ENCODE peak calls at places on chromosomes 6 and 20, in eight cellular contexts. C, P, U, R, Q, E, K and S are unnamed samples.

GRCh38 chr6:159045826-159046225 is 1.0 kb upstream of the TAGAP start:
- DNase-seq in C (no peak), P (no peak), U (no peak), R (no peak), Q (no peak), E (no peak), K (no peak), S (no peak)

GRCh38 chr20:62405108-62405980 is 1.7 kb downstream of the CABLES2 start:
- DNase-seq in C (no peak), P (peak; percentile 35), U (no peak), R (no peak), Q (peak; percentile 77), E (no peak), K (no peak), S (no peak)

GRCh38 chr6:17493286-17493685 is 99.9 kb downstream of the CAP2 start:
- DNase-seq in C (no peak), P (peak; percentile 69), U (no peak), R (no peak), Q (peak; percentile 11), E (no peak), K (no peak), S (no peak)

GRCh38 chr6:63964347-63964746 is 328.7 kb downstream of the PHF3 start:
- DNase-seq in C (no peak), P (no peak), U (no peak), R (no peak), Q (no peak), E (no peak), K (no peak), S (no peak)

GRCh38 chr20:32749914-32750637 is 6.8 kb upstream of the COMMD7 start:
- DNase-seq in C (no peak), P (no peak), U (no peak), R (no peak), Q (no peak), E (no peak), K (no peak), S (no peak)

GRCh38 chr6:157274116-157274470 is 49.2 kb downstream of the TMEM242 start:
- DNase-seq in C (no peak), P (no peak), U (no peak), R (no peak), Q (no peak), E (no peak), K (no peak), S (no peak)

GRCh38 chr6:24949020-24949569 is 13.3 kb upstream of the RIPOR2 start:
- DNase-seq in C (peak; percentile 21), P (no peak), U (no peak), R (no peak), Q (no peak), E (peak; percentile 23), K (peak; percentile 55), S (no peak)

GRCh38 chr6:107103082-107103481 is 12.2 kb downstream of the BEND3 start:
- DNase-seq in C (no peak), P (no peak), U (no peak), R (no peak), Q (no peak), E (no peak), K (no peak), S (no peak)

GRCh38 chr20:1327827-1328679 is 886 bp downstream of the SDCBP2 start:
- DNase-seq in C (no peak), P (no peak), U (no peak), R (no peak), Q (no peak), E (peak; percentile 46), K (no peak), S (no peak)

GRCh38 chr20:61694666-61695065 is 371.0 kb downstream of the TAF4 start:
- DNase-seq in C (no peak), P (no peak), U (no peak), R (no peak), Q (no peak), E (no peak), K (no peak), S (peak; percentile 24)

GRCh38 chr20:44856847-44857448 is 28.6 kb upstream of the YWHAB start:
- DNase-seq in C (no peak), P (no peak), U (no peak), R (no peak), Q (peak; percentile 33), E (no peak), K (no peak), S (no peak)

GRCh38 chr6:137958809-137959565 is 91.9 kb downstream of the TNFAIP3 start:
- DNase-seq in C (no peak), P (no peak), U (no peak), R (no peak), Q (no peak), E (no peak), K (no peak), S (no peak)

GRCh38 chr6:158219229-158219628 is 51.1 kb downstream of the GTF2H5 start:
- DNase-seq in C (no peak), P (peak; percentile 48), U (no peak), R (no peak), Q (peak; percentile 45), E (peak; percentile 13), K (no peak), S (no peak)

GRCh38 chr6:84422380-84422968 is 195.0 kb upstream of the CEP162 start:
- DNase-seq in C (no peak), P (peak; percentile 82), U (no peak), R (no peak), Q (peak; percentile 64), E (peak; percentile 21), K (no peak), S (no peak)

DNA sequence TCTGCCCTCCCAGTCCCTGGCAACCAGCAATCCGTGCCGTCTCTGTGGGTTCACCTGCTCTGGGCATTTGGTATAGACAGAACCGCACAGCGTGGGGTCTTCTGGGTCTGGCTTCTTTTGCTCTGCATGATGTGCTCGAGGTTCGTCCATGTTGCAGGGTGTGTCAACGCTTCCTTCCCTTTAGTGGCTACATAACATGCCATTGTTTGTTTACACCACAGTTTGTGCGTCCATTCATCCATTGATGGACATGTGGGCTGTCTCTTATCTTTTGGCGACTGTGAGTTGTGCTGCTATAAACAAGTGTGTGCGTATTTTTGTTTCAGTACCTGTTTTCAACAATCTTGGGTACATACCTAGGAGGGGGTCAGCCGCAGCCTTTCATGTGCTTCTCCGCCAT is 149.5 kb upstream of the RPS6KA2 start:
- DNase-seq in C (no peak), P (no peak), U (no peak), R (no peak), Q (no peak), E (no peak), K (no peak), S (no peak)
- H3K27ac ChIP-seq in C (no peak overlapping the region), P (no peak overlapping the region), U (no peak overlapping the region), R (no peak overlapping the region), Q (no peak overlapping the region), E (no peak overlapping the region), K (no peak overlapping the region), S (no peak overlapping the region)

GRCh38 chr6:52540286-52540902 is 36.5 kb downstream of the TRAM2 start:
- DNase-seq in C (no peak), P (no peak), U (no peak), R (no peak), Q (no peak), E (no peak), K (no peak), S (no peak)
- H3K27ac ChIP-seq in C (no peak overlapping the region), P (peak overlapping the region; percentile 90), U (peak overlapping the region; percentile 67), R (no peak overlapping the region), Q (no peak overlapping the region), E (peak overlapping the region; percentile 27), K (no peak overlapping the region), S (no peak overlapping the region)

GRCh38 chr6:162468326-162468725 is 259.2 kb downstream of the PRKN start:
- DNase-seq in C (no peak), P (no peak), U (no peak), R (no peak), Q (no peak), E (no peak), K (no peak), S (no peak)

GRCh38 chr6:162463573-162463972 is 264.0 kb downstream of the PRKN start:
- DNase-seq in C (no peak), P (no peak), U (no peak), R (no peak), Q (no peak), E (no peak), K (no peak), S (no peak)

GRCh38 chr6:162471842-162472241 is 255.7 kb downstream of the PRKN start:
- DNase-seq in C (no peak), P (no peak), U (no peak), R (no peak), Q (no peak), E (no peak), K (no peak), S (no peak)

DNA sequence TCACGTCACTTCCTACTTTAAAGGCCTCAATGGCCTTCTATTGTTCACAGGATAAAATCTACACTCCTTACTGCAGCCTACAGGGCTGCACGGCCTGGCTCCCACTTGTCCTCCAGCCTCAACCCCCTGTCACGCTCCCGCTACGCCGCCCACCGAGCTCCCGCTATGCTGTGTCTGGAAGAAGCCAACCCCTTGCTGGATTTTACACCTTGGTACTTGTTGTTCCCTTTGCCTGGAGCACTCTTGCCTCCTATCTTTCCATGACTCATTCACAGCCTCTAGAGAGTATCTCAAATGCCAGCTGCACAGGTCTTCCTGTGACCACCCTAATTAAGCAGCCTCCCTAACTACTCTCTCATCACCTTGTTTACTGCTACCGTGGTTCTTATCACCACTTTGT is 259.9 kb downstream of the PRKN start:
- DNase-seq in C (no peak), P (no peak), U (no peak), R (no peak), Q (no peak), E (no peak), K (no peak), S (no peak)
- H3K27ac ChIP-seq in C (no peak overlapping the region), P (no peak overlapping the region), U (no peak overlapping the region), R (no peak overlapping the region), Q (no peak overlapping the region), E (no peak overlapping the region), K (no peak overlapping the region), S (no peak overlapping the region)

GRCh38 chr6:155141512-155141911 is 122.3 kb upstream of the CLDN20 start:
- DNase-seq in C (no peak), P (no peak), U (no peak), R (no peak), Q (no peak), E (no peak), K (no peak), S (no peak)

GRCh38 chr6:155146205-155146604 is 117.6 kb upstream of the CLDN20 start:
- DNase-seq in C (no peak), P (no peak), U (no peak), R (no peak), Q (no peak), E (no peak), K (no peak), S (no peak)

GRCh38 chr6:155142163-155142901 is 121.5 kb upstream of the CLDN20 start:
- DNase-seq in C (no peak), P (no peak), U (no peak), R (no peak), Q (no peak), E (no peak), K (no peak), S (no peak)

GRCh38 chr6:155142902-155143609 is 120.8 kb upstream of the CLDN20 start:
- DNase-seq in C (no peak), P (no peak), U (no peak), R (no peak), Q (no peak), E (no peak), K (no peak), S (no peak)

DNA sequence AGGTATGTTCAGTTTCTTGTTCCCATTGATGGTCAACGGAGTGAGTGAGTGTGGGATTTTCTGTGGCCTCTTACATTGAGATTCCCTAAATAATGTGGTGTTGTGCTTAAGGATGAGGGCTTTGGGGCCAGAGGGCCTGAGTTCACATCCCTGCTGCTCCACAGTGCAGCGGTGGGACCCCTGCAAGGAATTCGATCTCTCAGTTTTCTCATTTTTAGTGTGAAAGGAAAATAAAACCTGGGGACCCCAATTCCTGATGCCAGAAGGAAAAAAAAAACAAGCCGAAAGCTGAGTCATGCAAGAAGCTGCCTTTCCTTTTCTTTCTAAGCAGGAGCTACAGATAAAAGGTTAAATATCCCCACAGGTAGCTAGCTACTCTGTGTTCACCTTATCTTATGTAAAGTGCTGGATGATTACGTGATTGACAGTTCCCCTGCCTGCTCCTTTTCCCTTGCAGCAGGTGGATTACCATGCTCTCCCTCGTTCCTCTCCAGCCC is 120.2 kb upstream of the CLDN20 start:
- DNase-seq in C (no peak), P (no peak), U (no peak), R (no peak), Q (no peak), E (no peak), K (no peak), S (no peak)
- H3K27ac ChIP-seq in C (peak overlapping the region; percentile 21), P (peak overlapping the region; percentile 50), U (peak overlapping the region; percentile 30), R (no peak overlapping the region), Q (no peak overlapping the region), E (peak overlapping the region; percentile 56), K (no peak overlapping the region), S (no peak overlapping the region)